ENCODE peak calls at places on chromosomes 13 and 19, in seven cellular contexts. Q is cardiac muscle cell; K is GM19239; X is naive thymus-derived CD8-positive, alpha-beta T cell; J is HFFc6; Y is anterior cingulate cortex; V is amniotic stem cell. N is an unnamed sample.
A peak's percentile ranks its signal among the peaks of the same experiment; 100 is the strongest.

GRCh38 chr19:45884682-45885555 is 1.0 kb downstream of the IRF2BP1 start:
- DNase-seq in Y (no peak), V (no peak), J (no peak), X (no peak), K (no peak), Q (no peak), N (no peak)

GRCh38 chr13:99987180-99988047 is 5.8 kb downstream of the ZIC2 start:
- DNase-seq in Q (no peak), X (no peak), K (no peak), Y (no peak), V (no peak), J (no peak), N (no peak)

GRCh38 chr19:50535672-50536071 is 22.0 kb upstream of the ASPDH start:
- DNase-seq in V (no peak), Q (no peak), Y (no peak), X (no peak), J (no peak), K (no peak), N (no peak)

GRCh38 chr19:54208784-54209057 is 8.1 kb downstream of the RPS9 start:
- DNase-seq in Y (no peak), V (no peak), X (no peak), J (no peak), Q (peak; percentile 44), K (no peak), N (peak; percentile 8)

GRCh38 chr13:76667551-76667950 is 218.7 kb downstream of the KCTD12 start:
- DNase-seq in Q (peak; percentile 84), Y (no peak), V (peak; percentile 39), J (peak; percentile 48), K (no peak), X (no peak), N (no peak)

GRCh38 chr19:41694196-41694595 is 6.1 kb upstream of the CEACAM7 start:
- DNase-seq in V (no peak), Y (no peak), K (no peak), Q (no peak), J (no peak), X (no peak), N (no peak)

GRCh38 chr13:105184221-105184620 is 1351.2 kb downstream of the EFNB2 start:
- DNase-seq in Y (no peak), Q (no peak), J (no peak), V (no peak), X (no peak), K (no peak), N (no peak)

GRCh38 chr13:39481493-39481892 is 121.5 kb downstream of the LHFPL6 start:
- DNase-seq in Q (peak; percentile 16), Y (no peak), V (no peak), X (no peak), K (no peak), J (no peak), N (no peak)

GRCh38 chr19:7595466-7596133 is at the start of gene CAMSAP3:
- DNase-seq in Y (peak; percentile 24), Q (no peak), J (no peak), X (peak; percentile 48), V (no peak), K (peak; percentile 82), N (no peak)

GRCh38 chr13:112828756-112829155 is 138.9 kb downstream of the ATP11A start:
- DNase-seq in J (no peak), Y (no peak), K (no peak), V (no peak), Q (no peak), X (no peak), N (no peak)

GRCh38 chr13:106471957-106472543 is 63.4 kb downstream of the EFNB2 start:
- DNase-seq in J (peak; percentile 85), X (no peak), V (peak; percentile 86), K (no peak), Y (no peak), Q (peak; percentile 84), N (peak; percentile 97)

N was measured in RCC 7860.